ENCODE peak calls at places on chromosomes 3 and 15, in nine cellular contexts. One of them, this sample, is unnamed.

GRCh38 chr15:70605606-70606410 is 157.6 kb downstream of the UACA start:
- DNase-seq in transverse colon: peak; percentile 34
- DNase-seq in iris pigment epithelial cell: peak; percentile 73
- DNase-seq in left ventricle myocardium inferior: peak; percentile 80
- DNase-seq in AG20443: peak; percentile 46
- DNase-seq in RPMI8226: no peak
- DNase-seq in MM.1S: no peak
- DNase-seq in CD4-positive, alpha-beta T cell: no peak
- DNase-seq in occipital lobe: peak; percentile 18
- DNase-seq in this sample: peak; percentile 78

GRCh38 chr3:46667061-46667621 is 26.3 kb downstream of the ALS2CL start:
- DNase-seq in left ventricle myocardium inferior: no peak
- DNase-seq in CD4-positive, alpha-beta T cell: no peak
- DNase-seq in AG20443: no peak
- DNase-seq in MM.1S: no peak
- DNase-seq in transverse colon: peak; percentile 5
- DNase-seq in RPMI8226: no peak
- DNase-seq in iris pigment epithelial cell: no peak
- DNase-seq in occipital lobe: no peak
- DNase-seq in this sample: no peak

GRCh38 chr15:98946301-98947255 is 61.0 kb downstream of the PGPEP1L start:
- DNase-seq in transverse colon: no peak
- DNase-seq in left ventricle myocardium inferior: peak; percentile 65
- DNase-seq in iris pigment epithelial cell: no peak
- DNase-seq in MM.1S: no peak
- DNase-seq in CD4-positive, alpha-beta T cell: no peak
- DNase-seq in AG20443: peak; percentile 73
- DNase-seq in occipital lobe: no peak
- DNase-seq in RPMI8226: no peak
- DNase-seq in this sample: no peak

GRCh38 chr3:45026957-45027356 is 854 bp downstream of the CLEC3B start:
- DNase-seq in AG20443: peak; percentile 88
- DNase-seq in left ventricle myocardium inferior: peak; percentile 88
- DNase-seq in MM.1S: no peak
- DNase-seq in RPMI8226: no peak
- DNase-seq in iris pigment epithelial cell: peak; percentile 36
- DNase-seq in occipital lobe: no peak
- DNase-seq in CD4-positive, alpha-beta T cell: no peak
- DNase-seq in transverse colon: peak; percentile 32
- DNase-seq in this sample: peak; percentile 33

GRCh38 chr3:16888785-16889607 is 4.2 kb downstream of the PLCL2 start:
- DNase-seq in RPMI8226: peak; percentile 72
- DNase-seq in occipital lobe: no peak
- DNase-seq in iris pigment epithelial cell: no peak
- DNase-seq in left ventricle myocardium inferior: no peak
- DNase-seq in MM.1S: peak; percentile 76
- DNase-seq in transverse colon: no peak
- DNase-seq in AG20443: no peak
- DNase-seq in CD4-positive, alpha-beta T cell: no peak
- DNase-seq in this sample: no peak

GRCh38 chr15:89673162-89673506 is 6.0 kb downstream of the PLIN1 start:
- DNase-seq in occipital lobe: no peak
- DNase-seq in left ventricle myocardium inferior: no peak
- DNase-seq in transverse colon: no peak
- DNase-seq in iris pigment epithelial cell: peak; percentile 31
- DNase-seq in MM.1S: peak; percentile 34
- DNase-seq in RPMI8226: peak; percentile 83
- DNase-seq in AG20443: no peak
- DNase-seq in CD4-positive, alpha-beta T cell: no peak
- DNase-seq in this sample: peak; percentile 32

GRCh38 chr3:126129408-126129891 is 45.5 kb upstream of the SLC41A3 start:
- DNase-seq in left ventricle myocardium inferior: peak; percentile 17
- DNase-seq in CD4-positive, alpha-beta T cell: no peak
- DNase-seq in MM.1S: no peak
- DNase-seq in transverse colon: peak; percentile 6
- DNase-seq in iris pigment epithelial cell: peak; percentile 35
- DNase-seq in AG20443: no peak
- DNase-seq in occipital lobe: no peak
- DNase-seq in RPMI8226: peak; percentile 14
- DNase-seq in this sample: no peak

GRCh38 chr3:71429610-71429988 is 153.9 kb downstream of the FOXP1 start:
- DNase-seq in transverse colon: no peak
- DNase-seq in CD4-positive, alpha-beta T cell: no peak
- DNase-seq in MM.1S: no peak
- DNase-seq in RPMI8226: no peak
- DNase-seq in occipital lobe: no peak
- DNase-seq in left ventricle myocardium inferior: no peak
- DNase-seq in iris pigment epithelial cell: no peak
- DNase-seq in AG20443: no peak
- DNase-seq in this sample: no peak

GRCh38 chr3:10465161-10465560 is 40.2 kb downstream of the ATP2B2 start:
- DNase-seq in AG20443: no peak
- DNase-seq in iris pigment epithelial cell: no peak
- DNase-seq in CD4-positive, alpha-beta T cell: no peak
- DNase-seq in transverse colon: no peak
- DNase-seq in left ventricle myocardium inferior: no peak
- DNase-seq in occipital lobe: peak; percentile 59
- DNase-seq in MM.1S: no peak
- DNase-seq in RPMI8226: no peak
- DNase-seq in this sample: no peak

GRCh38 chr3:170772135-170772534 is 97.9 kb downstream of the RPL22L1 start:
- DNase-seq in RPMI8226: no peak
- DNase-seq in AG20443: no peak
- DNase-seq in occipital lobe: no peak
- DNase-seq in transverse colon: no peak
- DNase-seq in MM.1S: no peak
- DNase-seq in CD4-positive, alpha-beta T cell: no peak
- DNase-seq in iris pigment epithelial cell: no peak
- DNase-seq in left ventricle myocardium inferior: no peak
- DNase-seq in this sample: no peak